ENCODE peak calls at places on chromosome 7, in five cellular contexts. W is AG09309; A is stimulated activated CD8-positive, alpha-beta memory T cell treated with anti-CD3 and anti-CD28 coated beads, Interleukin-15, amount 100 ng/mL, for 48 hours; B is stimulated activated CD4-positive, alpha-beta T cell treated with anti-CD3 and anti-CD28 coated beads, Interleukin-2, amount 100 ng/mL, for 48 hours; L is fibroblast of the conjunctiva. C is an unnamed sample.

GRCh38 chr7:22668971-22669401 is 58.0 kb upstream of the IL6 start:
- DNase-seq in W (no peak), A (no peak), B (no peak), L (no peak), C (no peak)

GRCh38 chr7:99693427-99694200 is 13.8 kb upstream of the CYP3A5 start:
- DNase-seq in W (no peak), A (no peak), B (peak; percentile 1), L (no peak), C (no peak)

GRCh38 chr7:95628831-95629439 is 32.6 kb upstream of the PDK4 start:
- DNase-seq in W (no peak), A (no peak), B (no peak), L (peak; percentile 71), C (peak; percentile 99)

GRCh38 chr7:97006146-97006950 is 995 bp downstream of the DLX6 start:
- DNase-seq in W (no peak), A (peak; percentile 22), B (no peak), L (no peak), C (no peak)

GRCh38 chr7:132654150-132654549 is 77.9 kb upstream of the PLXNA4 start:
- DNase-seq in W (no peak), A (no peak), B (no peak), L (no peak), C (no peak)

GRCh38 chr7:24251568-24251967 is 32.4 kb upstream of the NPY start:
- DNase-seq in W (no peak), A (no peak), B (no peak), L (no peak), C (no peak)

GRCh38 chr7:18610331-18610948 is 114.9 kb downstream of the HDAC9 start:
- DNase-seq in W (no peak), A (no peak), B (no peak), L (peak; percentile 21), C (peak; percentile 49)

GRCh38 chr7:96023376-96023775 is 251.0 kb downstream of the DYNC1I1 start:
- DNase-seq in W (no peak), A (no peak), B (no peak), L (no peak), C (no peak)

GRCh38 chr7:7181519-7182155 is 707 bp upstream of the C1GALT1 start:
- DNase-seq in W (no peak), A (no peak), B (peak; percentile 27), L (no peak), C (peak; percentile 16)

GRCh38 chr7:101893326-101894085 is 76.1 kb downstream of the CUX1 start:
- DNase-seq in W (no peak), A (no peak), B (no peak), L (no peak), C (no peak)

GRCh38 chr7:19122018-19122588 is 4.7 kb upstream of the TWIST1 start:
- DNase-seq in W (no peak), A (no peak), B (no peak), L (no peak), C (peak; percentile 53)

GRCh38 chr7:100407285-100408180 is 21.0 kb downstream of the ZCWPW1 start:
- DNase-seq in W (peak; percentile 52), A (no peak), B (peak; percentile 33), L (peak; percentile 56), C (peak; percentile 65)

GRCh38 chr7:138663741-138664710 is 37.1 kb downstream of the SVOPL start:
- DNase-seq in W (no peak), A (no peak), B (no peak), L (no peak), C (no peak)

GRCh38 chr7:44633254-44634186 is 27.1 kb downstream of the OGDH start:
- DNase-seq in W (peak; percentile 94), A (no peak), B (peak; percentile 49), L (peak; percentile 87), C (no peak)

GRCh38 chr7:18515067-18515466 is 19.5 kb downstream of the HDAC9 start:
- DNase-seq in W (no peak), A (no peak), B (no peak), L (no peak), C (no peak)

GRCh38 chr7:152664636-152665035 is 11.3 kb downstream of the XRCC2 start:
- DNase-seq in W (no peak), A (no peak), B (no peak), L (no peak), C (no peak)

GRCh38 chr7:131819891-131820290 is 263.5 kb upstream of the PODXL start:
- DNase-seq in W (no peak), A (no peak), B (no peak), L (no peak), C (no peak)

GRCh38 chr7:145539910-145540309 is 576.7 kb upstream of the CNTNAP2 start:
- DNase-seq in W (no peak), A (no peak), B (no peak), L (no peak), C (no peak)

GRCh38 chr7:70556761-70557160 is 575.2 kb upstream of the GALNT17 start:
- DNase-seq in W (no peak), A (no peak), B (no peak), L (no peak), C (no peak)

GRCh38 chr7:35676211-35676610 is 18.7 kb downstream of the HERPUD2 start:
- DNase-seq in W (no peak), A (no peak), B (no peak), L (no peak), C (no peak)

GRCh38 chr7:27871086-27871485 is 131.1 kb downstream of the TAX1BP1 start:
- DNase-seq in W (no peak), A (no peak), B (no peak), L (no peak), C (no peak)

GRCh38 chr7:105934577-105935185 is 28.4 kb upstream of the CDHR3 start:
- DNase-seq in W (peak; percentile 28), A (no peak), B (no peak), L (peak; percentile 67), C (peak; percentile 9)

GRCh38 chr7:101792051-101792651 is 25.3 kb upstream of the CUX1 start:
- DNase-seq in W (peak; percentile 52), A (no peak), B (no peak), L (no peak), C (no peak)

GRCh38 chr7:105389889-105390288 is 1.2 kb upstream of the SRPK2 start:
- DNase-seq in W (no peak), A (no peak), B (no peak), L (no peak), C (no peak)

C was measured in NCI-H460.